ENCODE peak calls at places on chromosomes 12 and 14, in eight cellular contexts. One of them, this sample, is unnamed.

GRCh38 chr12:62715086-62715786 is 219.7 kb downstream of the PPM1H start:
- DNase-seq in mucosa of descending colon: no peak
- DNase-seq in stimulated activated CD4-positive, alpha-beta T cell treated with anti-CD3 and anti-CD28 coated beads, Interleukin-2, amount 100 ng/mL, for 4 hours: no peak
- DNase-seq in caudate nucleus: no peak
- DNase-seq in NCI-H1436 treated with DMSO at 0.1 percent for 48 hours: no peak
- DNase-seq in astrocyte of the cerebellum: no peak
- DNase-seq in SW 1271: no peak
- DNase-seq in hepatocyte: no peak
- DNase-seq in this sample: no peak

GRCh38 chr12:124625867-124626675 is 58.7 kb upstream of the NCOR2 start:
- DNase-seq in mucosa of descending colon: peak; percentile 94
- DNase-seq in stimulated activated CD4-positive, alpha-beta T cell treated with anti-CD3 and anti-CD28 coated beads, Interleukin-2, amount 100 ng/mL, for 4 hours: no peak
- DNase-seq in caudate nucleus: no peak
- DNase-seq in NCI-H1436 treated with DMSO at 0.1 percent for 48 hours: no peak
- DNase-seq in astrocyte of the cerebellum: peak; percentile 36
- DNase-seq in SW 1271: no peak
- DNase-seq in hepatocyte: peak; percentile 78
- DNase-seq in this sample: no peak

GRCh38 chr12:70248916-70249315 is 5.7 kb downstream of the CNOT2 start:
- DNase-seq in mucosa of descending colon: no peak
- DNase-seq in stimulated activated CD4-positive, alpha-beta T cell treated with anti-CD3 and anti-CD28 coated beads, Interleukin-2, amount 100 ng/mL, for 4 hours: no peak
- DNase-seq in caudate nucleus: no peak
- DNase-seq in NCI-H1436 treated with DMSO at 0.1 percent for 48 hours: no peak
- DNase-seq in astrocyte of the cerebellum: no peak
- DNase-seq in SW 1271: no peak
- DNase-seq in hepatocyte: no peak
- DNase-seq in this sample: no peak

GRCh38 chr12:126668538-126668937 is 1598.4 kb upstream of the TMEM132C start:
- DNase-seq in mucosa of descending colon: no peak
- DNase-seq in stimulated activated CD4-positive, alpha-beta T cell treated with anti-CD3 and anti-CD28 coated beads, Interleukin-2, amount 100 ng/mL, for 4 hours: no peak
- DNase-seq in caudate nucleus: no peak
- DNase-seq in NCI-H1436 treated with DMSO at 0.1 percent for 48 hours: no peak
- DNase-seq in astrocyte of the cerebellum: peak; percentile 64
- DNase-seq in SW 1271: no peak
- DNase-seq in hepatocyte: no peak
- DNase-seq in this sample: peak; percentile 58

GRCh38 chr14:74510955-74511354 is 17.4 kb downstream of the ISCA2 start:
- DNase-seq in mucosa of descending colon: no peak
- DNase-seq in stimulated activated CD4-positive, alpha-beta T cell treated with anti-CD3 and anti-CD28 coated beads, Interleukin-2, amount 100 ng/mL, for 4 hours: no peak
- DNase-seq in caudate nucleus: no peak
- DNase-seq in NCI-H1436 treated with DMSO at 0.1 percent for 48 hours: no peak
- DNase-seq in astrocyte of the cerebellum: no peak
- DNase-seq in SW 1271: no peak
- DNase-seq in hepatocyte: no peak
- DNase-seq in this sample: no peak

GRCh38 chr14:74656964-74657363 is 44.9 kb upstream of the LTBP2 start:
- DNase-seq in mucosa of descending colon: no peak
- DNase-seq in stimulated activated CD4-positive, alpha-beta T cell treated with anti-CD3 and anti-CD28 coated beads, Interleukin-2, amount 100 ng/mL, for 4 hours: no peak
- DNase-seq in caudate nucleus: no peak
- DNase-seq in NCI-H1436 treated with DMSO at 0.1 percent for 48 hours: no peak
- DNase-seq in astrocyte of the cerebellum: no peak
- DNase-seq in SW 1271: no peak
- DNase-seq in hepatocyte: no peak
- DNase-seq in this sample: no peak

GRCh38 chr12:54282949-54283593 is 2.5 kb downstream of the HNRNPA1 start:
- DNase-seq in mucosa of descending colon: no peak
- DNase-seq in stimulated activated CD4-positive, alpha-beta T cell treated with anti-CD3 and anti-CD28 coated beads, Interleukin-2, amount 100 ng/mL, for 4 hours: no peak
- DNase-seq in caudate nucleus: no peak
- DNase-seq in NCI-H1436 treated with DMSO at 0.1 percent for 48 hours: no peak
- DNase-seq in astrocyte of the cerebellum: no peak
- DNase-seq in SW 1271: no peak
- DNase-seq in hepatocyte: no peak
- DNase-seq in this sample: no peak

GRCh38 chr12:100567945-100568344 is 5.5 kb upstream of the GAS2L3 start:
- DNase-seq in mucosa of descending colon: no peak
- DNase-seq in stimulated activated CD4-positive, alpha-beta T cell treated with anti-CD3 and anti-CD28 coated beads, Interleukin-2, amount 100 ng/mL, for 4 hours: no peak
- DNase-seq in caudate nucleus: no peak
- DNase-seq in NCI-H1436 treated with DMSO at 0.1 percent for 48 hours: no peak
- DNase-seq in astrocyte of the cerebellum: no peak
- DNase-seq in SW 1271: no peak
- DNase-seq in hepatocyte: no peak
- DNase-seq in this sample: no peak

GRCh38 chr14:66495214-66496098 is 9.3 kb downstream of the CCDC196 start:
- DNase-seq in mucosa of descending colon: no peak
- DNase-seq in stimulated activated CD4-positive, alpha-beta T cell treated with anti-CD3 and anti-CD28 coated beads, Interleukin-2, amount 100 ng/mL, for 4 hours: peak; percentile 7
- DNase-seq in caudate nucleus: no peak
- DNase-seq in NCI-H1436 treated with DMSO at 0.1 percent for 48 hours: no peak
- DNase-seq in astrocyte of the cerebellum: peak; percentile 66
- DNase-seq in SW 1271: no peak
- DNase-seq in hepatocyte: peak; percentile 70
- DNase-seq in this sample: peak; percentile 54

GRCh38 chr12:93451423-93452158 is 9.8 kb upstream of the UBE2N start:
- DNase-seq in mucosa of descending colon: no peak
- DNase-seq in stimulated activated CD4-positive, alpha-beta T cell treated with anti-CD3 and anti-CD28 coated beads, Interleukin-2, amount 100 ng/mL, for 4 hours: no peak
- DNase-seq in caudate nucleus: no peak
- DNase-seq in NCI-H1436 treated with DMSO at 0.1 percent for 48 hours: no peak
- DNase-seq in astrocyte of the cerebellum: no peak
- DNase-seq in SW 1271: no peak
- DNase-seq in hepatocyte: no peak
- DNase-seq in this sample: no peak

GRCh38 chr12:112025808-112026375 is 12.7 kb downstream of the ERP29 start:
- DNase-seq in mucosa of descending colon: no peak
- DNase-seq in stimulated activated CD4-positive, alpha-beta T cell treated with anti-CD3 and anti-CD28 coated beads, Interleukin-2, amount 100 ng/mL, for 4 hours: no peak
- DNase-seq in caudate nucleus: no peak
- DNase-seq in NCI-H1436 treated with DMSO at 0.1 percent for 48 hours: no peak
- DNase-seq in astrocyte of the cerebellum: no peak
- DNase-seq in SW 1271: no peak
- DNase-seq in hepatocyte: no peak
- DNase-seq in this sample: no peak

GRCh38 chr14:60658909-60659585 is 9.8 kb upstream of the SIX1 start:
- DNase-seq in mucosa of descending colon: no peak
- DNase-seq in stimulated activated CD4-positive, alpha-beta T cell treated with anti-CD3 and anti-CD28 coated beads, Interleukin-2, amount 100 ng/mL, for 4 hours: no peak
- DNase-seq in caudate nucleus: no peak
- DNase-seq in NCI-H1436 treated with DMSO at 0.1 percent for 48 hours: no peak
- DNase-seq in astrocyte of the cerebellum: no peak
- DNase-seq in SW 1271: no peak
- DNase-seq in hepatocyte: no peak
- DNase-seq in this sample: no peak

GRCh38 chr14:84591827-84592540 is 938.0 kb upstream of the FLRT2 start:
- DNase-seq in mucosa of descending colon: no peak
- DNase-seq in stimulated activated CD4-positive, alpha-beta T cell treated with anti-CD3 and anti-CD28 coated beads, Interleukin-2, amount 100 ng/mL, for 4 hours: no peak
- DNase-seq in caudate nucleus: no peak
- DNase-seq in NCI-H1436 treated with DMSO at 0.1 percent for 48 hours: peak; percentile 44
- DNase-seq in astrocyte of the cerebellum: no peak
- DNase-seq in SW 1271: no peak
- DNase-seq in hepatocyte: peak; percentile 6
- DNase-seq in this sample: no peak

GRCh38 chr14:22836301-22837058 is at the start of gene MMP14:
- DNase-seq in mucosa of descending colon: peak; percentile 75
- DNase-seq in stimulated activated CD4-positive, alpha-beta T cell treated with anti-CD3 and anti-CD28 coated beads, Interleukin-2, amount 100 ng/mL, for 4 hours: no peak
- DNase-seq in caudate nucleus: no peak
- DNase-seq in NCI-H1436 treated with DMSO at 0.1 percent for 48 hours: no peak
- DNase-seq in astrocyte of the cerebellum: peak; percentile 77
- DNase-seq in SW 1271: no peak
- DNase-seq in hepatocyte: peak; percentile 87
- DNase-seq in this sample: no peak

GRCh38 chr14:77123381-77124344 is 17.9 kb downstream of the ZDHHC22 start:
- DNase-seq in mucosa of descending colon: peak; percentile 93
- DNase-seq in stimulated activated CD4-positive, alpha-beta T cell treated with anti-CD3 and anti-CD28 coated beads, Interleukin-2, amount 100 ng/mL, for 4 hours: no peak
- DNase-seq in caudate nucleus: no peak
- DNase-seq in NCI-H1436 treated with DMSO at 0.1 percent for 48 hours: no peak
- DNase-seq in astrocyte of the cerebellum: no peak
- DNase-seq in SW 1271: no peak
- DNase-seq in hepatocyte: peak; percentile 86
- DNase-seq in this sample: peak; percentile 16

GRCh38 chr12:25546318-25546717 is 6.8 kb downstream of the LMNTD1 start:
- DNase-seq in mucosa of descending colon: no peak
- DNase-seq in stimulated activated CD4-positive, alpha-beta T cell treated with anti-CD3 and anti-CD28 coated beads, Interleukin-2, amount 100 ng/mL, for 4 hours: no peak
- DNase-seq in caudate nucleus: no peak
- DNase-seq in NCI-H1436 treated with DMSO at 0.1 percent for 48 hours: no peak
- DNase-seq in astrocyte of the cerebellum: no peak
- DNase-seq in SW 1271: no peak
- DNase-seq in hepatocyte: no peak
- DNase-seq in this sample: no peak

GRCh38 chr12:26651566-26652188 is 181.3 kb downstream of the ITPR2 start:
- DNase-seq in mucosa of descending colon: no peak
- DNase-seq in stimulated activated CD4-positive, alpha-beta T cell treated with anti-CD3 and anti-CD28 coated beads, Interleukin-2, amount 100 ng/mL, for 4 hours: no peak
- DNase-seq in caudate nucleus: no peak
- DNase-seq in NCI-H1436 treated with DMSO at 0.1 percent for 48 hours: no peak
- DNase-seq in astrocyte of the cerebellum: peak; percentile 70
- DNase-seq in SW 1271: no peak
- DNase-seq in hepatocyte: peak; percentile 65
- DNase-seq in this sample: no peak

GRCh38 chr12:88142610-88142991 is 494 bp downstream of the TMTC3 start:
- DNase-seq in mucosa of descending colon: no peak
- DNase-seq in stimulated activated CD4-positive, alpha-beta T cell treated with anti-CD3 and anti-CD28 coated beads, Interleukin-2, amount 100 ng/mL, for 4 hours: peak; percentile 1
- DNase-seq in caudate nucleus: no peak
- DNase-seq in NCI-H1436 treated with DMSO at 0.1 percent for 48 hours: no peak
- DNase-seq in astrocyte of the cerebellum: no peak
- DNase-seq in SW 1271: no peak
- DNase-seq in hepatocyte: peak; percentile 39
- DNase-seq in this sample: no peak

GRCh38 chr14:64539186-64539552 is 1.4 kb upstream of the HSPA2 start:
- DNase-seq in mucosa of descending colon: no peak
- DNase-seq in stimulated activated CD4-positive, alpha-beta T cell treated with anti-CD3 and anti-CD28 coated beads, Interleukin-2, amount 100 ng/mL, for 4 hours: no peak
- DNase-seq in caudate nucleus: no peak
- DNase-seq in NCI-H1436 treated with DMSO at 0.1 percent for 48 hours: no peak
- DNase-seq in astrocyte of the cerebellum: no peak
- DNase-seq in SW 1271: no peak
- DNase-seq in hepatocyte: no peak
- DNase-seq in this sample: no peak

GRCh38 chr12:52587563-52587962 is 13.7 kb downstream of the KRT72 start:
- DNase-seq in mucosa of descending colon: no peak
- DNase-seq in stimulated activated CD4-positive, alpha-beta T cell treated with anti-CD3 and anti-CD28 coated beads, Interleukin-2, amount 100 ng/mL, for 4 hours: no peak
- DNase-seq in caudate nucleus: no peak
- DNase-seq in NCI-H1436 treated with DMSO at 0.1 percent for 48 hours: no peak
- DNase-seq in astrocyte of the cerebellum: no peak
- DNase-seq in SW 1271: no peak
- DNase-seq in hepatocyte: no peak
- DNase-seq in this sample: no peak

GRCh38 chr12:13071305-13072280 is 27.4 kb downstream of the FAM234B start:
- DNase-seq in mucosa of descending colon: no peak
- DNase-seq in stimulated activated CD4-positive, alpha-beta T cell treated with anti-CD3 and anti-CD28 coated beads, Interleukin-2, amount 100 ng/mL, for 4 hours: no peak
- DNase-seq in caudate nucleus: no peak
- DNase-seq in NCI-H1436 treated with DMSO at 0.1 percent for 48 hours: no peak
- DNase-seq in astrocyte of the cerebellum: no peak
- DNase-seq in SW 1271: no peak
- DNase-seq in hepatocyte: no peak
- DNase-seq in this sample: no peak

GRCh38 chr12:124713436-124714082 is 146.1 kb upstream of the NCOR2 start:
- DNase-seq in mucosa of descending colon: no peak
- DNase-seq in stimulated activated CD4-positive, alpha-beta T cell treated with anti-CD3 and anti-CD28 coated beads, Interleukin-2, amount 100 ng/mL, for 4 hours: peak; percentile 78
- DNase-seq in caudate nucleus: no peak
- DNase-seq in NCI-H1436 treated with DMSO at 0.1 percent for 48 hours: no peak
- DNase-seq in astrocyte of the cerebellum: peak; percentile 83
- DNase-seq in SW 1271: no peak
- DNase-seq in hepatocyte: peak; percentile 61
- DNase-seq in this sample: peak; percentile 73

GRCh38 chr12:69840727-69841126 is 15.7 kb downstream of the MYRFL start:
- DNase-seq in mucosa of descending colon: no peak
- DNase-seq in stimulated activated CD4-positive, alpha-beta T cell treated with anti-CD3 and anti-CD28 coated beads, Interleukin-2, amount 100 ng/mL, for 4 hours: no peak
- DNase-seq in caudate nucleus: no peak
- DNase-seq in NCI-H1436 treated with DMSO at 0.1 percent for 48 hours: no peak
- DNase-seq in astrocyte of the cerebellum: no peak
- DNase-seq in SW 1271: no peak
- DNase-seq in hepatocyte: no peak
- DNase-seq in this sample: no peak

GRCh38 chr12:65879878-65880277 is 55.6 kb downstream of the HMGA2 start:
- DNase-seq in mucosa of descending colon: no peak
- DNase-seq in stimulated activated CD4-positive, alpha-beta T cell treated with anti-CD3 and anti-CD28 coated beads, Interleukin-2, amount 100 ng/mL, for 4 hours: no peak
- DNase-seq in caudate nucleus: no peak
- DNase-seq in NCI-H1436 treated with DMSO at 0.1 percent for 48 hours: no peak
- DNase-seq in astrocyte of the cerebellum: peak; percentile 86
- DNase-seq in SW 1271: peak; percentile 55
- DNase-seq in hepatocyte: no peak
- DNase-seq in this sample: no peak

GRCh38 chr14:22265319-22266140 is 323.5 kb downstream of the DAD1 start:
- DNase-seq in mucosa of descending colon: no peak
- DNase-seq in stimulated activated CD4-positive, alpha-beta T cell treated with anti-CD3 and anti-CD28 coated beads, Interleukin-2, amount 100 ng/mL, for 4 hours: no peak
- DNase-seq in caudate nucleus: no peak
- DNase-seq in NCI-H1436 treated with DMSO at 0.1 percent for 48 hours: no peak
- DNase-seq in astrocyte of the cerebellum: no peak
- DNase-seq in SW 1271: no peak
- DNase-seq in hepatocyte: peak; percentile 38
- DNase-seq in this sample: no peak

GRCh38 chr14:92780444-92780843 is 13.7 kb upstream of the GOLGA5 start:
- DNase-seq in mucosa of descending colon: no peak
- DNase-seq in stimulated activated CD4-positive, alpha-beta T cell treated with anti-CD3 and anti-CD28 coated beads, Interleukin-2, amount 100 ng/mL, for 4 hours: no peak
- DNase-seq in caudate nucleus: no peak
- DNase-seq in NCI-H1436 treated with DMSO at 0.1 percent for 48 hours: no peak
- DNase-seq in astrocyte of the cerebellum: no peak
- DNase-seq in SW 1271: no peak
- DNase-seq in hepatocyte: no peak
- DNase-seq in this sample: no peak

GRCh38 chr12:1807489-1807888 is 12.9 kb upstream of the LRTM2 start:
- DNase-seq in mucosa of descending colon: peak; percentile 18
- DNase-seq in stimulated activated CD4-positive, alpha-beta T cell treated with anti-CD3 and anti-CD28 coated beads, Interleukin-2, amount 100 ng/mL, for 4 hours: no peak
- DNase-seq in caudate nucleus: no peak
- DNase-seq in NCI-H1436 treated with DMSO at 0.1 percent for 48 hours: no peak
- DNase-seq in astrocyte of the cerebellum: no peak
- DNase-seq in SW 1271: no peak
- DNase-seq in hepatocyte: no peak
- DNase-seq in this sample: no peak

GRCh38 chr12:69898236-69898635 is 73.2 kb downstream of the MYRFL start:
- DNase-seq in mucosa of descending colon: no peak
- DNase-seq in stimulated activated CD4-positive, alpha-beta T cell treated with anti-CD3 and anti-CD28 coated beads, Interleukin-2, amount 100 ng/mL, for 4 hours: no peak
- DNase-seq in caudate nucleus: no peak
- DNase-seq in NCI-H1436 treated with DMSO at 0.1 percent for 48 hours: no peak
- DNase-seq in astrocyte of the cerebellum: peak; percentile 53
- DNase-seq in SW 1271: no peak
- DNase-seq in hepatocyte: no peak
- DNase-seq in this sample: peak; percentile 10

GRCh38 chr14:41201721-41202120 is 405.0 kb upstream of the LRFN5 start:
- DNase-seq in mucosa of descending colon: no peak
- DNase-seq in stimulated activated CD4-positive, alpha-beta T cell treated with anti-CD3 and anti-CD28 coated beads, Interleukin-2, amount 100 ng/mL, for 4 hours: no peak
- DNase-seq in caudate nucleus: no peak
- DNase-seq in NCI-H1436 treated with DMSO at 0.1 percent for 48 hours: no peak
- DNase-seq in astrocyte of the cerebellum: no peak
- DNase-seq in SW 1271: no peak
- DNase-seq in hepatocyte: no peak
- DNase-seq in this sample: no peak

GRCh38 chr12:107302649-107303386 is 209.5 kb upstream of the CRY1 start:
- DNase-seq in mucosa of descending colon: no peak
- DNase-seq in stimulated activated CD4-positive, alpha-beta T cell treated with anti-CD3 and anti-CD28 coated beads, Interleukin-2, amount 100 ng/mL, for 4 hours: no peak
- DNase-seq in caudate nucleus: no peak
- DNase-seq in NCI-H1436 treated with DMSO at 0.1 percent for 48 hours: no peak
- DNase-seq in astrocyte of the cerebellum: no peak
- DNase-seq in SW 1271: no peak
- DNase-seq in hepatocyte: no peak
- DNase-seq in this sample: no peak

GRCh38 chr14:38171197-38171596 is 36.5 kb upstream of the SSTR1 start:
- DNase-seq in mucosa of descending colon: no peak
- DNase-seq in stimulated activated CD4-positive, alpha-beta T cell treated with anti-CD3 and anti-CD28 coated beads, Interleukin-2, amount 100 ng/mL, for 4 hours: no peak
- DNase-seq in caudate nucleus: no peak
- DNase-seq in NCI-H1436 treated with DMSO at 0.1 percent for 48 hours: no peak
- DNase-seq in astrocyte of the cerebellum: peak; percentile 16
- DNase-seq in SW 1271: no peak
- DNase-seq in hepatocyte: no peak
- DNase-seq in this sample: peak; percentile 45

This sample was measured in kidney epithelial cell.